ENCODE peak calls at places on chromosomes 6 and 20, in eight cellular contexts. One of them, this sample, is unnamed.
A peak's percentile ranks its signal among the peaks of the same experiment; 100 is the strongest.

GRCh38 chr6:158322400-158322723 is 10.1 kb downstream of the TULP4 start:
- DNase-seq in GM23248: no peak
- DNase-seq in lung: no peak
- DNase-seq in IMR-90: no peak
- DNase-seq in HCT116: no peak
- DNase-seq in astrocyte: no peak
- DNase-seq in hepatocyte: no peak
- DNase-seq in adrenal gland: no peak
- DNase-seq in this sample: no peak

GRCh38 chr6:28353981-28354676 is 4.4 kb downstream of the ZKSCAN3 start:
- DNase-seq in GM23248: peak; percentile 54
- DNase-seq in lung: peak; percentile 68
- DNase-seq in IMR-90: peak; percentile 33
- DNase-seq in HCT116: peak; percentile 80
- DNase-seq in astrocyte: peak; percentile 83
- DNase-seq in hepatocyte: no peak
- DNase-seq in adrenal gland: peak; percentile 53
- DNase-seq in this sample: peak; percentile 30

GRCh38 chr6:31087494-31088089 is 24.8 kb downstream of the C6orf15 start:
- DNase-seq in GM23248: peak; percentile 93
- DNase-seq in lung: peak; percentile 84
- DNase-seq in IMR-90: peak; percentile 86
- DNase-seq in HCT116: peak; percentile 72
- DNase-seq in astrocyte: peak; percentile 64
- DNase-seq in hepatocyte: peak; percentile 95
- DNase-seq in adrenal gland: peak; percentile 86
- DNase-seq in this sample: peak; percentile 84

GRCh38 chr20:23144856-23145255 is 58.7 kb upstream of the CD93 start:
- DNase-seq in GM23248: no peak
- DNase-seq in lung: no peak
- DNase-seq in IMR-90: no peak
- DNase-seq in HCT116: no peak
- DNase-seq in astrocyte: no peak
- DNase-seq in hepatocyte: no peak
- DNase-seq in adrenal gland: no peak
- DNase-seq in this sample: no peak

GRCh38 chr6:91268941-91269340 is 682.1 kb upstream of the MAP3K7 start:
- DNase-seq in GM23248: no peak
- DNase-seq in lung: no peak
- DNase-seq in IMR-90: no peak
- DNase-seq in HCT116: no peak
- DNase-seq in astrocyte: peak; percentile 46
- DNase-seq in hepatocyte: no peak
- DNase-seq in adrenal gland: no peak
- DNase-seq in this sample: no peak

GRCh38 chr6:110337481-110337880 is 20.7 kb downstream of the METTL24 start:
- DNase-seq in GM23248: peak; percentile 44
- DNase-seq in lung: no peak
- DNase-seq in IMR-90: no peak
- DNase-seq in HCT116: no peak
- DNase-seq in astrocyte: no peak
- DNase-seq in hepatocyte: no peak
- DNase-seq in adrenal gland: no peak
- DNase-seq in this sample: no peak

GRCh38 chr20:55567826-55568225 is 437.5 kb downstream of the CBLN4 start:
- DNase-seq in GM23248: no peak
- DNase-seq in lung: no peak
- DNase-seq in IMR-90: no peak
- DNase-seq in HCT116: no peak
- DNase-seq in astrocyte: no peak
- DNase-seq in hepatocyte: no peak
- DNase-seq in adrenal gland: no peak
- DNase-seq in this sample: no peak

GRCh38 chr6:12582421-12583110 is 134.0 kb upstream of the PHACTR1 start:
- DNase-seq in GM23248: no peak
- DNase-seq in lung: no peak
- DNase-seq in IMR-90: no peak
- DNase-seq in HCT116: no peak
- DNase-seq in astrocyte: no peak
- DNase-seq in hepatocyte: no peak
- DNase-seq in adrenal gland: no peak
- DNase-seq in this sample: no peak

GRCh38 chr6:46758960-46759753 is 12.4 kb downstream of the ANKRD66 start:
- DNase-seq in GM23248: no peak
- DNase-seq in lung: no peak
- DNase-seq in IMR-90: no peak
- DNase-seq in HCT116: no peak
- DNase-seq in astrocyte: no peak
- DNase-seq in hepatocyte: no peak
- DNase-seq in adrenal gland: no peak
- DNase-seq in this sample: no peak

GRCh38 chr20:44069203-44069931 is 117.6 kb downstream of the JPH2 start:
- DNase-seq in GM23248: no peak
- DNase-seq in lung: no peak
- DNase-seq in IMR-90: no peak
- DNase-seq in HCT116: no peak
- DNase-seq in astrocyte: no peak
- DNase-seq in hepatocyte: no peak
- DNase-seq in adrenal gland: no peak
- DNase-seq in this sample: no peak

GRCh38 chr6:72580281-72580940 is 41.5 kb upstream of the KCNQ5 start:
- DNase-seq in GM23248: peak; percentile 90
- DNase-seq in lung: no peak
- DNase-seq in IMR-90: peak; percentile 88
- DNase-seq in HCT116: peak; percentile 31
- DNase-seq in astrocyte: peak; percentile 78
- DNase-seq in hepatocyte: peak; percentile 52
- DNase-seq in adrenal gland: no peak
- DNase-seq in this sample: no peak

GRCh38 chr6:111721677-111722219 is 116.1 kb upstream of the TRAF3IP2 start:
- DNase-seq in GM23248: peak; percentile 60
- DNase-seq in lung: no peak
- DNase-seq in IMR-90: peak; percentile 44
- DNase-seq in HCT116: peak; percentile 13
- DNase-seq in astrocyte: no peak
- DNase-seq in hepatocyte: peak; percentile 25
- DNase-seq in adrenal gland: no peak
- DNase-seq in this sample: no peak

GRCh38 chr20:17369506-17369905 is 142.7 kb downstream of the PCSK2 start:
- DNase-seq in GM23248: no peak
- DNase-seq in lung: no peak
- DNase-seq in IMR-90: no peak
- DNase-seq in HCT116: no peak
- DNase-seq in astrocyte: no peak
- DNase-seq in hepatocyte: no peak
- DNase-seq in adrenal gland: no peak
- DNase-seq in this sample: no peak

GRCh38 chr20:17966432-17967312 is 1.9 kb downstream of the SNX5 start:
- DNase-seq in GM23248: peak; percentile 74
- DNase-seq in lung: no peak
- DNase-seq in IMR-90: peak; percentile 42
- DNase-seq in HCT116: no peak
- DNase-seq in astrocyte: no peak
- DNase-seq in hepatocyte: peak; percentile 46
- DNase-seq in adrenal gland: no peak
- DNase-seq in this sample: no peak

GRCh38 chr6:83867527-83868161 is 8.2 kb downstream of the CYB5R4 start:
- DNase-seq in GM23248: peak; percentile 100
- DNase-seq in lung: peak; percentile 38
- DNase-seq in IMR-90: peak; percentile 92
- DNase-seq in HCT116: peak; percentile 21
- DNase-seq in astrocyte: peak; percentile 95
- DNase-seq in hepatocyte: peak; percentile 41
- DNase-seq in adrenal gland: peak; percentile 38
- DNase-seq in this sample: no peak

GRCh38 chr6:31048090-31048489 is 37.8 kb downstream of the MUC22 start:
- DNase-seq in GM23248: no peak
- DNase-seq in lung: no peak
- DNase-seq in IMR-90: no peak
- DNase-seq in HCT116: no peak
- DNase-seq in astrocyte: no peak
- DNase-seq in hepatocyte: no peak
- DNase-seq in adrenal gland: no peak
- DNase-seq in this sample: no peak

GRCh38 chr20:34175072-34175471 is 63.0 kb upstream of the EIF2S2 start:
- DNase-seq in GM23248: no peak
- DNase-seq in lung: no peak
- DNase-seq in IMR-90: no peak
- DNase-seq in HCT116: no peak
- DNase-seq in astrocyte: no peak
- DNase-seq in hepatocyte: no peak
- DNase-seq in adrenal gland: no peak
- DNase-seq in this sample: no peak

GRCh38 chr6:116680880-116681672 is at the start of gene KPNA5:
- DNase-seq in GM23248: peak; percentile 94
- DNase-seq in lung: peak; percentile 92
- DNase-seq in IMR-90: peak; percentile 86
- DNase-seq in HCT116: peak; percentile 68
- DNase-seq in astrocyte: peak; percentile 78
- DNase-seq in hepatocyte: peak; percentile 95
- DNase-seq in adrenal gland: peak; percentile 93
- DNase-seq in this sample: peak; percentile 92

GRCh38 chr6:145818796-145819195 is 4.2 kb upstream of the FBXO30 start:
- DNase-seq in GM23248: no peak
- DNase-seq in lung: no peak
- DNase-seq in IMR-90: no peak
- DNase-seq in HCT116: no peak
- DNase-seq in astrocyte: no peak
- DNase-seq in hepatocyte: no peak
- DNase-seq in adrenal gland: no peak
- DNase-seq in this sample: no peak

DNA sequence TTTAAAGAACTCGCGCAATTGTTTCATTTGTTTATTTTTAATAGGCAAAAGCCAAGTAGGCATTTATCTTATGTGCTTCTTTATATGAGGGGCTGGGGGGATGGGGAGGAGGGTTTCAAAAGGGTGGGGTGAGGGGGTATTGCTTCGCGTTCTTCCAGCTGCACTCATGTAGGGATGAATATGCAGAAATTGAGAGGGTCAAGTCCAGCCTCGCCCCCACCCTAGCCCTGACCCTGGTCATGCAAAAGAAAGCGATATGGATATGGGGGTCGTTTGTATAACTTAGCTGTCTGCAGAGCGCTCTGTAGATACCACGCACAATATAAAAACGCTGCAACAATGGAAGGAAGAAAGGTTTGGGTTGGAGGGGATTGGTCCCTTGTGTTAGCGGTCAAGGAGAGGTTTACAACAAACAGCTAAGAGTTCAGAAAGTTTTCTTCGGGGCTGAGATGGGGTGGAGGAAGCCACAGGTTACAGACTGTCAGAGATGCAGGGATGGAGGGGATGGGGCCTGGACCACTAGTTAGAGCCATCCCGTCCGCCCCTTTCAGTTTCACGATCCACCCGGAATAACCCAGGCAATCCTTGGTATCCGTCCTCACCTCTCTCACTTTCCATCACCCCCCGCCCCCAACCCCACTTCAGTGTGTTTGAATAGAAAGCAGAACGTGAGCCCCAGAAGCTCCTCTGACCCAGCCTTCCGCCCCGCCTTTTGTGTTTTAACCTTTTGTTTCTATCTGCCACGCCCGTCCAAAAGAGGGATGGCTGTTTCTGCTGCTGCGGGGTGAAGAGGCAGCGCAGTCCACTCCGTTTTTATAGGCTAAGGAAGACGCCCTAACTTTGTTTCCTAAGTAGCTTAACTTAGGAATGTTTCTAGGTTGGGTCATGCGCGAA is 73.5 kb downstream of the SOX4 start:
- DNase-seq in GM23248: no peak
- DNase-seq in lung: no peak
- DNase-seq in IMR-90: no peak
- DNase-seq in HCT116: no peak
- DNase-seq in astrocyte: peak; percentile 37
- DNase-seq in hepatocyte: peak; percentile 15
- DNase-seq in adrenal gland: no peak
- DNase-seq in this sample: no peak
- H3K4me3 ChIP-seq in GM23248: peak overlapping the region; percentile 40
- H3K4me3 ChIP-seq in lung: peak overlapping the region; percentile 42
- H3K4me3 ChIP-seq in IMR-90: peak overlapping the region; percentile 74
- H3K4me3 ChIP-seq in HCT116: no peak overlapping the region
- H3K4me3 ChIP-seq in astrocyte: peak overlapping the region; percentile 70
- H3K4me3 ChIP-seq in hepatocyte: peak overlapping the region; percentile 66
- H3K4me3 ChIP-seq in adrenal gland: no peak overlapping the region
- H3K4me3 ChIP-seq in this sample: peak overlapping the region; percentile 76

DNA sequence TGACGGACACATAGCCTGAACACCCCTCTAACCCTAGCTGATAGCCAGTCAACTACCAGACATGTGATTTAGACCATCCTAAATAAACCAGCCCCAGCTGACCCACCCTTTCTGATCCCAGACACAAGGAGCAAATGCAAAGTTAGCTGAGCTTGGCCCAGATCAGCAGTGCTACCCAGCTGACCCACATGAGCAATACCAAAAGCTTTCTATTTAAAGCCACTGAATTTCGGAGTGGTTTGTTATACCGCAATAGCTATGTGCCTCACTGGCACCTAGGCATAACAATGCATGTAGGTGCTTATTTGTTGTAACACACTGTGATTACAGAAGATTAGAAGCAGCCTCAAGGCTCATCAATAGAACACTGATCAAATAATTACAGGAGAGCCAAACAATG is 93.7 kb upstream of the SIRPA start:
- DNase-seq in GM23248: peak; percentile 52
- DNase-seq in lung: no peak
- DNase-seq in IMR-90: no peak
- DNase-seq in HCT116: no peak
- DNase-seq in astrocyte: no peak
- DNase-seq in hepatocyte: no peak
- DNase-seq in adrenal gland: no peak
- DNase-seq in this sample: no peak
- H3K27ac ChIP-seq in GM23248: peak overlapping the region; percentile 7
- H3K27ac ChIP-seq in lung: no peak overlapping the region
- H3K27ac ChIP-seq in IMR-90: no peak overlapping the region
- H3K27ac ChIP-seq in HCT116: no peak overlapping the region
- H3K27ac ChIP-seq in astrocyte: no peak overlapping the region
- H3K27ac ChIP-seq in hepatocyte: no peak overlapping the region
- H3K27ac ChIP-seq in adrenal gland: no peak overlapping the region
- H3K27ac ChIP-seq in this sample: no peak overlapping the region

GRCh38 chr6:148524509-148524908 is 181.9 kb downstream of the SASH1 start:
- DNase-seq in GM23248: peak; percentile 88
- DNase-seq in lung: no peak
- DNase-seq in IMR-90: peak; percentile 95
- DNase-seq in HCT116: no peak
- DNase-seq in astrocyte: peak; percentile 85
- DNase-seq in hepatocyte: no peak
- DNase-seq in adrenal gland: no peak
- DNase-seq in this sample: no peak
- H3K4me3 ChIP-seq in GM23248: peak overlapping the region; percentile 64
- H3K4me3 ChIP-seq in lung: no peak overlapping the region
- H3K4me3 ChIP-seq in IMR-90: peak overlapping the region; percentile 38
- H3K4me3 ChIP-seq in HCT116: no peak overlapping the region
- H3K4me3 ChIP-seq in astrocyte: peak overlapping the region; percentile 47
- H3K4me3 ChIP-seq in hepatocyte: no peak overlapping the region
- H3K4me3 ChIP-seq in adrenal gland: no peak overlapping the region
- H3K4me3 ChIP-seq in this sample: peak overlapping the region; percentile 4

DNA sequence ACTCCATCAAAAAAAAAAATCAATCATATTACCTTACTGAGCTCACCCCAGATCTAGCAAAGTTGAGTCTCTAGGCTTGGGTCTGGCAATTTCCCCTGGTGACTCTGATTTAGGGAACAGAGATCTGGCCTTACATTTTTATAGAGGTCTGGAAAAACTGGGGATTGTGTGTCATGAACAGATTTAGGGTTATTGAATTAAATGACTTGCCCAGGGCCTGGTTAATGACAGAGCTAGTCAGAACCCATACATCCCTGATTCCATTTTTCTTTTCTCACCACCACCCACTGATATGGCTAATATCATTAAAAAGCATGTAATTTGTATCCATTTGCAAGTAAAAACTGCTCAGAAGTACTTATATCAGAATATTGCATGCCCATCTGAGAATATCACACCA is 163.4 kb upstream of the OGFRL1 start:
- DNase-seq in GM23248: no peak
- DNase-seq in lung: no peak
- DNase-seq in IMR-90: no peak
- DNase-seq in HCT116: no peak
- DNase-seq in astrocyte: no peak
- DNase-seq in hepatocyte: no peak
- DNase-seq in adrenal gland: no peak
- DNase-seq in this sample: no peak
- H3K27ac ChIP-seq in GM23248: no peak overlapping the region
- H3K27ac ChIP-seq in lung: no peak overlapping the region
- H3K27ac ChIP-seq in IMR-90: no peak overlapping the region
- H3K27ac ChIP-seq in HCT116: no peak overlapping the region
- H3K27ac ChIP-seq in astrocyte: no peak overlapping the region
- H3K27ac ChIP-seq in hepatocyte: no peak overlapping the region
- H3K27ac ChIP-seq in adrenal gland: no peak overlapping the region
- H3K27ac ChIP-seq in this sample: no peak overlapping the region

This sample was measured in left ventricle myocardium inferior.